ENCODE peak calls at places on chromosomes 11 and 22, in six cellular contexts. C is HCT116, Z is endothelial cell of umbilical vein, G is body of pancreas, W is prostate gland, Q is stomach. X is an unnamed sample.
A peak's percentile ranks its signal among the peaks of the same experiment; 100 is the strongest.

GRCh38 chr22:31676700-31677099 is 14.7 kb upstream of the PISD start:
- DNase-seq in C (peak; percentile 92), Z (peak; percentile 93), G (peak; percentile 97), W (peak; percentile 94), Q (peak; percentile 97), X (peak; percentile 97)

GRCh38 chr11:30788849-30789248 is 202.7 kb upstream of the MPPED2 start:
- DNase-seq in C (no peak), Z (no peak), G (no peak), W (no peak), Q (no peak), X (no peak)

GRCh38 chr11:132278801-132279574 is 908.6 kb downstream of the NTM start:
- DNase-seq in C (no peak), Z (peak; percentile 4), G (no peak), W (no peak), Q (no peak), X (no peak)

GRCh38 chr11:27673979-27674663 is 26.1 kb downstream of the BDNF start:
- DNase-seq in C (no peak), Z (no peak), G (no peak), W (no peak), Q (no peak), X (no peak)

GRCh38 chr11:11036185-11037161 is 178.6 kb upstream of the ZBED5 start:
- DNase-seq in C (peak; percentile 64), Z (peak; percentile 16), G (peak; percentile 46), W (peak; percentile 77), Q (no peak), X (no peak)

GRCh38 chr11:58394195-58394594 is 12.5 kb downstream of the OR5B3 start:
- DNase-seq in C (no peak), Z (peak; percentile 79), G (no peak), W (no peak), Q (no peak), X (no peak)

GRCh38 chr11:96045622-96046456 is 121.9 kb upstream of the MTMR2 start:
- DNase-seq in C (no peak), Z (peak; percentile 47), G (peak; percentile 34), W (peak; percentile 54), Q (peak; percentile 42), X (peak; percentile 44)

GRCh38 chr11:69905611-69906452 is 86.6 kb upstream of the FGF3 start:
- DNase-seq in C (no peak), Z (no peak), G (no peak), W (no peak), Q (peak; percentile 49), X (no peak)

GRCh38 chr11:79762271-79762935 is 321.6 kb upstream of the TENM4 start:
- DNase-seq in C (no peak), Z (no peak), G (no peak), W (no peak), Q (no peak), X (no peak)

GRCh38 chr11:13220148-13220547 is 57.4 kb upstream of the BMAL1 start:
- DNase-seq in C (no peak), Z (no peak), G (no peak), W (no peak), Q (no peak), X (no peak)

GRCh38 chr11:116918925-116919653 is 81.7 kb upstream of the APOA1 start:
- DNase-seq in C (no peak), Z (peak; percentile 44), G (no peak), W (no peak), Q (no peak), X (no peak)

GRCh38 chr11:12288934-12289666 is 88.3 kb upstream of the PARVA start:
- DNase-seq in C (no peak), Z (no peak), G (no peak), W (peak; percentile 4), Q (no peak), X (no peak)

GRCh38 chr22:47067331-47067890 is 305.0 kb downstream of the TBC1D22A start:
- DNase-seq in C (no peak), Z (no peak), G (no peak), W (no peak), Q (peak; percentile 14), X (no peak)

GRCh38 chr11:111557425-111558111 is 17.0 kb downstream of the LAYN start:
- DNase-seq in C (no peak), Z (no peak), G (no peak), W (no peak), Q (no peak), X (no peak)

GRCh38 chr11:36507824-36508489 is 2.1 kb downstream of the TRAF6 start:
- DNase-seq in C (no peak), Z (no peak), G (peak; percentile 32), W (no peak), Q (no peak), X (no peak)

GRCh38 chr22:38860291-38861169 is 11.5 kb downstream of the CBX6 start:
- DNase-seq in C (no peak), Z (no peak), G (no peak), W (no peak), Q (no peak), X (no peak)

GRCh38 chr11:128232588-128232987 is 354.8 kb downstream of the ETS1 start:
- DNase-seq in C (no peak), Z (no peak), G (no peak), W (no peak), Q (no peak), X (no peak)

GRCh38 chr11:109130910-109131309 is 291.1 kb upstream of the C11orf87 start:
- DNase-seq in C (no peak), Z (no peak), G (no peak), W (no peak), Q (no peak), X (no peak)

GRCh38 chr11:134658481-134659080 is 246.5 kb upstream of the B3GAT1 start:
- DNase-seq in C (no peak), Z (no peak), G (no peak), W (no peak), Q (peak; percentile 20), X (no peak)

GRCh38 chr22:20018001-20018400 is 1.4 kb upstream of the ARVCF start:
- DNase-seq in C (no peak), Z (no peak), G (no peak), W (no peak), Q (no peak), X (peak; percentile 16)

GRCh38 chr22:20016734-20017621 is at the start of gene ARVCF:
- DNase-seq in C (peak; percentile 85), Z (peak; percentile 87), G (peak; percentile 95), W (peak; percentile 93), Q (peak; percentile 93), X (peak; percentile 94)

GRCh38 chr22:20015971-20016733 is 471 bp downstream of the ARVCF start:
- DNase-seq in C (no peak), Z (peak; percentile 32), G (peak; percentile 55), W (no peak), Q (peak; percentile 47), X (peak; percentile 71)

GRCh38 chr22:20019661-20020532 is 1.0 kb upstream of the TANGO2 start:
- DNase-seq in C (no peak), Z (no peak), G (peak; percentile 26), W (no peak), Q (no peak), X (no peak)

GRCh38 chr22:20017622-20017958 is 967 bp upstream of the ARVCF start:
- DNase-seq in C (no peak), Z (no peak), G (no peak), W (no peak), Q (no peak), X (no peak)
- H3K4me3 ChIP-seq in C (peak overlapping the region; percentile 81), Z (no peak overlapping the region), G (no peak overlapping the region), W (no peak overlapping the region), Q (peak overlapping the region; percentile 80), X (peak overlapping the region; percentile 93)

DNA sequence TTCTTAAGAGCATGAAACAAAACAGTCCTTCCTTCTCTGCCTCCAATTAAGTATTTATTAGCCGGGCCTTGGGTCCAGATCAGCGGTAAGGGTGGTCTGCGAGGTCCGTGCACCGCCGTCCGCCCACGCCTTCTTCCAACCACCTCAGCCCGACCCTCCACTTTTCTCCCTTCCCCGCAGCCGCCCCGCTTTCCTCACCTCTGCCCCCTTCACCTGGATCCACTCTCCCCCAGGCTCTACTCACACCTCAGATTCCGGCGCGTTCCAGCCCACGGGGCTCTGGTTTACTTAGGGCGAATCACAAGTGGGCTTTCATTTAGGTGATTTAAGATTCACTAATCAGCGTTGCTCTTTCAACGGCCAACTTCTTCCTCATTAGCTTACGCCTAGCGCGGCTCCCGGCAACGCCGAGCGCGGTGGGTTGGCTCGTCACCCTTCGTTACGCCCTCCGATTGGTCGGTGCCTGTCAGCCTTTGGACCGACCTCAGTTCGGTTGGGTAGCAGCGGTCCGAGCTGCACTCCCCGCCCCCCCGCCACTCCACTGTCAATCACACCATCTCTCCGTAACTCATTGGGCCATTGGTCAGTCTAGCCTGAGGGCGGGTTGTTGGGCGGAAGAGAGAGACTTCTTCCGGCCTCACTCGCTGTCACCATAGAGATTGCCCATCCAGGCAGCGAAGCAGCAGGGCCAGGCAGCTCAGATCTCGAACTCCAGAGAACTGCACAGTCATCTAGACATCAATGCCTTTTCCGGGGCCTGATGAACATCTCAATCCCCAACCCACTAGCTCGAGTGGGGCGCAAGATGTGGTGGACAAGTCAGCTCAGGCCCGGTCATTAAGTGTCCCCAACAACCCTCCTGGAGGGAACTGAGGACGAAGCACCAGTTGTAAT is at the start of gene TMEM218:
- DNase-seq in C (peak; percentile 97), Z (peak; percentile 100), G (peak; percentile 99), W (peak; percentile 98), Q (peak; percentile 99), X (peak; percentile 99)
- TF ChIP-seq POLR2A in C (peak; percentile 33), Z (no peak), G (no peak), W (no peak), Q (no peak), X (no peak)

DNA sequence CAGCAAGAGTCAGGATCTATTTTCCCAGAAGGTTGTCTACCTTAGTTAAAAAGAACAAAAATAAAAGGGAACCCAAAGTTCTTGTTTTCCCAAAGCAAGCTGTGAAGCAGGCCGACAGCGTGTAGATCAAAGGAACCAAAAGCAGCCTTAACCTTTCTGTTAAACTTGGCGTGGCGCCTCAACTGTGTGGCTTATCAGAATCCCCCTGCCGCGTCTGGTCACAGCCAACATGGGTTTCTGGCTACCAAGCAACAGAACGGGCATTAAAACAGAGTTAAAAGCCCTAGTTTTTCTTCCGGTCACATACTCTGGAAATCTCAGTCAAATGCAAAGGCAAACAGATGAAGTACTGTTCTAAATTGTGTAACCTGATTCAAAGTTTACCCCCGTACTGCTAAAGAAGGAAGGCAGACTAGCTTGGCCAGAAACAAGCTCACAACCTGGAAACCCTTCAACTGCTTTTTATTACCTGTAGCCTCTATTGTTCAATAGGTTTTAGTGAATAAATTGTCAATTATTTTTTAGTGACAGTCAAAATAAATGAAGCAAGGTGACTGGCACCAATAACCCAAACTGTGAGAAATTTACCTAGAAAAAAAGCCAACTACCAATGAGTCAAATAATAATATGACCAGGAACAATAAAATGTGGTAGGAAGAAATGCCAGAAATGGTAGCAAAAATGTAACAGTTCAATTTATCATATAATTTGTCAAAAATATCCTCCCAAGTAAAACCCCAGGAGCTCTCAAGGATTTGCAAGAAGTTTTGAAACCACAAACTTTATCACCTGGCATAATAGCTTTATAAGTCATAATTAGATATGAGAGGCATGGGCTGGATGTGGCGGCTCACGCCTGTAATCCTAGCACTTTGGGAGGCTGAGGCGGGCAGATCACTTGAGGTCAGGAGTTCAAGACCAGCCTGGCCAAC is 21.4 kb downstream of the CHKA start:
- DNase-seq in C (no peak), Z (peak; percentile 92), G (peak; percentile 92), W (peak; percentile 64), Q (peak; percentile 95), X (peak; percentile 58)
- H3K4me3 ChIP-seq in C (no peak overlapping the region), Z (no peak overlapping the region), G (no peak overlapping the region), W (no peak overlapping the region), Q (no peak overlapping the region), X (no peak overlapping the region)

DNA sequence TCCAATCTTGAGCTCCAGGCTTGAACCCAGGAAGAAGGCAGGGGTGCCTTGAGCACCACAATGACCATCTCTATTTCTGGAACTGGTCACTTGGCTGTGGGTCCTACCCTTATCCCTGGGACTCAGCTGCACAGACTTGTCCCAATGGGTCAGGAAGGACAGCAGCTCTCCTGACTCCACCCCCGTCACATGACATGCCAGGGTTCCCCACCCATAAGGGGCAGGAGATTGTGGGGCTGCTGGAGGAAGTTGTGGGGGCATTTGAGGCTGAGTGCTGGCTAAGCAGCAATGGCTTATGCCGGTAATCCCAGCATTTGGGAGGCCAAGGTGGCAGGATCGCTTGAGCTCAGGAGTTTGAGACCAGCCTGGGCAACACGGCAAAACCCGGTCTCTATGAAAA is 56.2 kb downstream of the NFAM1 start:
- DNase-seq in C (no peak), Z (no peak), G (no peak), W (no peak), Q (no peak), X (no peak)
- TF ChIP-seq POLR2A in C (no peak), Z (no peak), G (no peak), W (no peak), Q (no peak), X (no peak)